ENCODE peak calls at places on chromosomes 12 and 14, in six cellular contexts. X is A549, F is stomach, U is ovary, Y is transverse colon, T is H1. R is an unnamed sample.

GRCh38 chr14:105944632-105945610 is 418.5 kb downstream of the TMEM121 start:
- DNase-seq in Y (peak; percentile 77), F (peak; percentile 85), X (peak; percentile 70), U (peak; percentile 61), T (peak; percentile 44), R (no peak)

GRCh38 chr12:90152897-90153624 is 444.4 kb upstream of the ATP2B1 start:
- DNase-seq in F (no peak), X (no peak), Y (no peak), U (no peak), T (no peak), R (no peak)

GRCh38 chr14:85987292-85987691 is 457.3 kb downstream of the FLRT2 start:
- DNase-seq in X (no peak), U (no peak), F (no peak), Y (no peak), T (no peak), R (no peak)

GRCh38 chr12:54126696-54127537 is 61.9 kb downstream of the SMUG1 start:
- DNase-seq in Y (peak; percentile 55), U (peak; percentile 85), T (peak; percentile 66), F (peak; percentile 76), X (no peak), R (no peak)

GRCh38 chr14:72033331-72033730 is 101.1 kb downstream of the RGS6 start:
- DNase-seq in U (no peak), T (no peak), Y (no peak), F (no peak), X (no peak), R (no peak)

GRCh38 chr12:117092886-117093285 is 6.3 kb downstream of the TESC start:
- DNase-seq in X (no peak), U (no peak), Y (no peak), T (no peak), F (no peak), R (no peak)

GRCh38 chr12:4562034-4562657 is at the start of gene DYRK4:
- DNase-seq in F (peak; percentile 81), T (peak; percentile 93), U (peak; percentile 86), X (no peak), Y (peak; percentile 92), R (no peak)

GRCh38 chr12:16606201-16606849 is 363 bp upstream of the LMO3 start:
- DNase-seq in T (peak; percentile 65), U (peak; percentile 41), F (no peak), X (no peak), Y (no peak), R (no peak)

GRCh38 chr12:89695100-89695499 is 13.5 kb downstream of the ATP2B1 start:
- DNase-seq in Y (no peak), T (no peak), X (no peak), U (no peak), F (no peak), R (no peak)

GRCh38 chr14:35335388-35336092 is 43.4 kb downstream of the PSMA6 start:
- DNase-seq in F (peak; percentile 87), U (peak; percentile 83), X (peak; percentile 95), Y (peak; percentile 94), T (peak; percentile 39), R (no peak)

GRCh38 chr12:68749861-68750260 is 3.9 kb downstream of the SLC35E3 start:
- DNase-seq in F (no peak), Y (no peak), T (no peak), U (no peak), X (no peak), R (no peak)

GRCh38 chr12:107864235-107864634 is 89.7 kb downstream of the ASCL4 start:
- DNase-seq in X (no peak), F (no peak), U (no peak), Y (no peak), T (peak; percentile 63), R (no peak)

GRCh38 chr12:132224484-132224883 is 80.2 kb downstream of the NOC4L start:
- DNase-seq in X (no peak), U (no peak), F (no peak), Y (no peak), T (no peak), R (no peak)

GRCh38 chr14:60508707-60509437 is at the start of gene SIX6:
- DNase-seq in Y (no peak), F (no peak), X (no peak), T (peak; percentile 89), U (no peak), R (no peak)

GRCh38 chr12:31369712-31370521 is 44.0 kb upstream of the SINHCAF start:
- DNase-seq in U (peak; percentile 61), X (no peak), T (no peak), F (peak; percentile 75), Y (peak; percentile 32), R (no peak)

GRCh38 chr12:107091381-107091780 is 2.0 kb downstream of the CRY1 start:
- DNase-seq in Y (no peak), F (no peak), U (no peak), X (peak; percentile 18), T (no peak), R (peak; percentile 70)

GRCh38 chr14:56423591-56423991 is 156.0 kb upstream of the TMEM260 start:
- DNase-seq in X (no peak), U (no peak), Y (no peak), F (no peak), T (no peak), R (no peak)

GRCh38 chr14:26448181-26448855 is 149.5 kb downstream of the NOVA1 start:
- DNase-seq in U (no peak), Y (no peak), T (no peak), X (no peak), F (no peak), R (no peak)

GRCh38 chr12:59847127-59847526 is 251.3 kb downstream of the SLC16A7 start:
- DNase-seq in F (no peak), U (no peak), Y (no peak), T (no peak), X (no peak), R (no peak)

GRCh38 chr12:131896811-131897270 is 2.4 kb downstream of the ULK1 start:
- DNase-seq in U (no peak), F (no peak), X (no peak), T (peak; percentile 43), Y (no peak), R (no peak)

GRCh38 chr14:50520947-50521815 is 11.2 kb downstream of the MAP4K5 start:
- DNase-seq in Y (peak; percentile 19), U (no peak), T (no peak), X (peak; percentile 66), F (no peak), R (no peak)

GRCh38 chr12:7502612-7503011 is 965 bp downstream of the CD163 start:
- DNase-seq in T (no peak), U (no peak), F (no peak), Y (no peak), X (no peak), R (no peak)

GRCh38 chr12:7498832-7499231 is 4.7 kb downstream of the CD163 start:
- DNase-seq in T (no peak), X (no peak), Y (no peak), F (no peak), U (no peak), R (no peak)

GRCh38 chr12:7501031-7501585 is 2.5 kb downstream of the CD163 start:
- DNase-seq in X (peak; percentile 11), U (no peak), T (no peak), F (no peak), Y (no peak), R (no peak)

GRCh38 chr12:7503686-7504085 is at the start of gene CD163:
- DNase-seq in F (no peak), T (no peak), U (no peak), X (no peak), Y (no peak), R (no peak)
- TF ChIP-seq EP300 in F (no peak), T (no peak), U (no peak), X (no peak), Y (no peak), R (no peak)

GRCh38 chr12:48854488-48854887 is 2.5 kb upstream of the DDX23 start:
- DNase-seq in F (no peak), T (no peak), U (no peak), Y (no peak), X (no peak), R (no peak)

GRCh38 chr12:48856379-48856778 is 4.4 kb upstream of the DDX23 start:
- DNase-seq in T (no peak), X (no peak), U (no peak), Y (no peak), F (no peak), R (no peak)

GRCh38 chr12:48852734-48853168 is 788 bp upstream of the DDX23 start:
- DNase-seq in F (no peak), Y (no peak), X (no peak), U (no peak), T (no peak), R (no peak)

GRCh38 chr12:48853228-48853688 is 1.3 kb upstream of the DDX23 start:
- DNase-seq in F (peak; percentile 95), T (peak; percentile 94), U (peak; percentile 78), X (peak; percentile 92), Y (peak; percentile 94), R (peak; percentile 99)

DNA sequence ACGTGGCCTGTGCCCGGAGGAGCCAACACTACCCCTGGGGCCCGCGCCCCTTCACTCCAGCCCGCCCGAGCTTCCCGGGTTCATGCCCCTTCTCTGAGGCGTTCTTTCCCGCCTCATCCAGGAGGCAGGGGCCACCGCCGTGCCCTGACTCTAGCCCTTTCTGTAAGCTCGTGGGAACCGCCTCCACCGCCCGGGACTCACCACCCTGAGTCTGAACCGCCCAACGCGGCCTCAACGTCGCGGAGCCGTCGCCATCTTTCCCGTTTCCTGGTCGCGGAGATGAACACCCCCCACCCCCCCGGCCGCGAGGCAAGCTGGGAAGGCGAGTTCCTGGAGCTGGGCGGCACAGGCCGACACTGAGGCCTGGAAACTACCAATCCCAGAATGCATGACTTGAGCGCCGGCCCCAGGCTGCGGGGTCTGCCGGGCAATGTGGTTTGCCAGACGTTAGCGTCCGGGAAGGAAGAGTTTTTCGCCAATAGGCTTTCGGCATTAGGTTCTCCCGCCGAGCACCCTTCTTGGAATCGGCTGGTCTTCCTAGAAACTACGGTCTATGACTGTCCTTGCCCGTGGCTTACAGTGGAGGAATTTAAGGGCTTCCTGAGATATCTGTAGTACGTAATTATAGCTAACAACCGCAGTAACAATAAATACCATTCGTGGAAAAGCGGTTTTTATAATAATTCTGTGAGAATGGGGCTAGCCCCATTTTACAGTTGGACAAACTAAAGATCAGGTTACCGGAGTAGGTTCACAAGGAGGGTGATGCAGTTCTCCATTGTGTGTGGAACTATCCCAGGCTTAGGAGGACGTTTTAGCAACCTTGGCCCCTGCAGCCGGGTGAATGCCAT is at the start of gene DDX23:
- DNase-seq in X (peak; percentile 98), F (peak; percentile 94), T (peak; percentile 82), U (peak; percentile 93), Y (peak; percentile 95), R (peak; percentile 99)
- TF ChIP-seq POLR2A in X (peak; percentile 71), F (no peak), T (peak; percentile 45), U (peak; percentile 66), Y (peak; percentile 68), R (peak; percentile 27)

GRCh38 chr12:120321382-120322202 is 6.0 kb downstream of the PLA2G1B start:
- DNase-seq in F (peak; percentile 51), U (no peak), Y (peak; percentile 23), X (peak; percentile 80), T (no peak), R (no peak)
- TF ChIP-seq EP300 in F (no peak), U (no peak), Y (no peak), X (no peak), T (no peak), R (no peak)

DNA sequence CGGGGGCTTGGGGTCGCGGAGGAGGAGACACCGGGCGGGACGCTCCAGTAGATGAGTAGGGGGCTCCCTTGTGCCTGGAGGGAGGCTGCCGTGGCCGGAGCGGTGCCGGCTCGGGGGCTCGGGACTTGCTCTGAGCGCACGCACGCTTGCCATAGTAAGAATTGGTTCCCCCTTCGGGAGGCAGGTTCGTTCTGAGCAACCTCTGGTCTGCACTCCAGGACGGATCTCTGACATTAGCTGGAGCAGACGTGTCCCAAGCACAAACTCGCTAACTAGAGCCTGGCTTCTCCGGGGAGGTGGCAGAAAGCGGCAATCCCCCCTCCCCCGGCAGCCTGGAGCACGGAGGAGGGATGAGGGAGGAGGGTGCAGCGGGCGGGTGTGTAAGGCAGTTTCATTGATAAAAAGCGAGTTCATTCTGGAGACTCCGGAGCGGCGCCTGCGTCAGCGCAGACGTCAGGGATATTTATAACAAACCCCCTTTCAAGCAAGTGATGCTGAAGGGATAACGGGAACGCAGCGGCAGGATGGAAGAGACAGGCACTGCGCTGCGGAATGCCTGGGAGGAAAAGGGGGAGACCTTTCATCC is 618 bp downstream of the FOS start:
- DNase-seq in X (peak; percentile 47), T (no peak), Y (peak; percentile 77), U (peak; percentile 89), F (no peak), R (no peak)
- TF ChIP-seq POLR2A in X (no peak), T (peak; percentile 23), Y (no peak), U (peak; percentile 1), F (no peak), R (no peak)